ENCODE peak calls at places on chromosomes 13 and 19, in four cellular contexts. O is IMR-90, F is HEK293T, Q is colonic mucosa. S is an unnamed sample.
A peak's percentile ranks its signal among the peaks of the same experiment; 100 is the strongest.

GRCh38 chr13:41985788-41986508 is 25.0 kb upstream of the VWA8 start:
- DNase-seq in O (peak; percentile 35), F (no peak), Q (no peak), S (no peak)

GRCh38 chr19:18167975-18168645 is 5.5 kb upstream of the IFI30 start:
- DNase-seq in O (peak; percentile 16), F (peak; percentile 82), Q (no peak), S (peak; percentile 40)

GRCh38 chr19:802888-803561 is 5.8 kb downstream of the PTBP1 start:
- DNase-seq in O (no peak), F (no peak), Q (no peak), S (no peak)

GRCh38 chr13:75443356-75443958 is 38.5 kb downstream of the TBC1D4 start:
- DNase-seq in O (no peak), F (no peak), Q (peak; percentile 40), S (no peak)

GRCh38 chr19:3644351-3645066 is 17.9 kb upstream of the CACTIN start:
- DNase-seq in O (peak; percentile 49), F (no peak), Q (peak; percentile 43), S (peak; percentile 31)

GRCh38 chr13:46495066-46495465 is 57.9 kb upstream of the LRCH1 start:
- DNase-seq in O (no peak), F (no peak), Q (no peak), S (no peak)

GRCh38 chr13:111626371-111627305 is 306.2 kb downstream of the TEX29 start:
- DNase-seq in O (no peak), F (no peak), Q (no peak), S (no peak)

GRCh38 chr19:3365447-3366103 is 808 bp upstream of the NFIC start:
- DNase-seq in O (peak; percentile 66), F (no peak), Q (peak; percentile 62), S (peak; percentile 71)

GRCh38 chr13:52027832-52028231 is 3.3 kb downstream of the UTP14C start:
- DNase-seq in O (no peak), F (no peak), Q (no peak), S (no peak)

GRCh38 chr19:8251025-8251472 is 41.9 kb downstream of the CERS4 start:
- DNase-seq in O (peak; percentile 11), F (no peak), Q (no peak), S (peak; percentile 27)

GRCh38 chr19:55113570-55114039 is 3.8 kb downstream of the PPP1R12C start:
- DNase-seq in O (peak; percentile 92), F (peak; percentile 48), Q (peak; percentile 60), S (peak; percentile 94)

GRCh38 chr13:76879211-76879875 is 6.9 kb downstream of the KCTD12 start:
- DNase-seq in O (peak; percentile 70), F (no peak), Q (peak; percentile 46), S (peak; percentile 96)

GRCh38 chr19:44476559-44477408 is 23.5 kb downstream of the ZNF180 start:
- DNase-seq in O (peak; percentile 15), F (no peak), Q (no peak), S (peak; percentile 37)

GRCh38 chr13:31594056-31594455 is 145.3 kb upstream of the RXFP2 start:
- DNase-seq in O (no peak), F (no peak), Q (no peak), S (no peak)

GRCh38 chr13:44050450-44051063 is 170.9 kb downstream of the LACC1 start:
- DNase-seq in O (peak; percentile 52), F (peak; percentile 27), Q (no peak), S (peak; percentile 63)

GRCh38 chr13:51802601-51803000 is 1.4 kb downstream of the DHRS12 start:
- DNase-seq in O (no peak), F (no peak), Q (no peak), S (no peak)

GRCh38 chr19:53034948-53035675 is 9.4 kb upstream of the ERVV-2 start:
- DNase-seq in O (no peak), F (no peak), Q (no peak), S (no peak)

GRCh38 chr19:55676384-55676783 is 1.4 kb downstream of the EPN1 start:
- DNase-seq in O (peak; percentile 13), F (no peak), Q (no peak), S (peak; percentile 31)

GRCh38 chr19:4622695-4623421 is 16.5 kb upstream of the TNFAIP8L1 start:
- DNase-seq in O (no peak), F (no peak), Q (no peak), S (no peak)

GRCh38 chr19:7515091-7515470 is 822 bp upstream of the ZNF358 start:
- DNase-seq in O (peak; percentile 66), F (no peak), Q (peak; percentile 45), S (no peak)

GRCh38 chr13:27353166-27353583 is 71.2 kb upstream of the GTF3A start:
- DNase-seq in O (peak; percentile 88), F (no peak), Q (no peak), S (peak; percentile 46)

GRCh38 chr19:52099497-52100138 is 4.1 kb upstream of the ZNF841 start:
- DNase-seq in O (no peak), F (no peak), Q (no peak), S (no peak)

GRCh38 chr19:40623403-40624239 is 22.5 kb downstream of the LTBP4 start:
- DNase-seq in O (peak; percentile 18), F (peak; percentile 96), Q (peak; percentile 92), S (peak; percentile 49)

GRCh38 chr13:48154671-48155070 is 59.8 kb upstream of the MED4 start:
- DNase-seq in O (no peak), F (no peak), Q (no peak), S (no peak)

GRCh38 chr13:75704942-75705320 is 68.8 kb downstream of the LMO7 start:
- DNase-seq in O (no peak), F (no peak), Q (peak; percentile 81), S (no peak)

GRCh38 chr19:58366576-58367430 is 4.3 kb upstream of the ZNF497 start:
- DNase-seq in O (no peak), F (no peak), Q (no peak), S (no peak)

GRCh38 chr13:40922437-40923040 is 96.6 kb downstream of the ELF1 start:
- DNase-seq in O (no peak), F (peak; percentile 8), Q (peak; percentile 91), S (no peak)

GRCh38 chr19:17841810-17842662 is 5.7 kb downstream of the JAK3 start:
- DNase-seq in O (peak; percentile 63), F (peak; percentile 97), Q (peak; percentile 91), S (peak; percentile 89)

GRCh38 chr19:46056536-46056935 is 15.7 kb upstream of the IGFL4 start:
- DNase-seq in O (no peak), F (no peak), Q (no peak), S (no peak)